ENCODE peak calls at places on chromosomes 2 and 18, in five cellular contexts. One of them, this sample, is unnamed. For H3K4me1, the result is how much of the 10 kb centered on the place peaks cover.

GRCh38 chr18:21167641-21168372 is 56.2 kb upstream of the ROCK1 start:
- DNase-seq in HepG2: peak
- DNase-seq in H1: no peak
- DNase-seq in K562: no peak
- DNase-seq in GM12878: no peak
- DNase-seq in this sample: peak

GRCh38 chr2:127465258-127465657 is 47.0 kb downstream of the PROC start:
- DNase-seq in GM12878: no peak
- DNase-seq in HepG2: no peak
- DNase-seq in K562: no peak
- DNase-seq in H1: no peak
- DNase-seq in this sample: no peak

GRCh38 chr2:239313251-239313650 is 87.6 kb downstream of the HDAC4 start:
- DNase-seq in H1: no peak
- DNase-seq in HepG2: no peak
- DNase-seq in GM12878: no peak
- DNase-seq in K562: no peak
- DNase-seq in this sample: no peak

GRCh38 chr2:46323671-46324207 is 26.5 kb downstream of the EPAS1 start:
- DNase-seq in HepG2: no peak
- DNase-seq in GM12878: no peak
- DNase-seq in H1: no peak
- DNase-seq in K562: no peak
- DNase-seq in this sample: no peak

GRCh38 chr2:205673312-205673711 is 9.0 kb upstream of the NRP2 start:
- DNase-seq in GM12878: no peak
- DNase-seq in HepG2: no peak
- DNase-seq in K562: no peak
- DNase-seq in H1: no peak
- DNase-seq in this sample: no peak

GRCh38 chr18:32595735-32596134 is 125.1 kb upstream of the GAREM1 start:
- DNase-seq in K562: no peak
- DNase-seq in GM12878: no peak
- DNase-seq in HepG2: no peak
- DNase-seq in H1: no peak
- DNase-seq in this sample: no peak

GRCh38 chr2:58644992-58645391 is 403.9 kb upstream of the FANCL start:
- DNase-seq in H1: no peak
- DNase-seq in GM12878: no peak
- DNase-seq in HepG2: no peak
- DNase-seq in K562: no peak
- DNase-seq in this sample: no peak

GRCh38 chr2:27185331-27186026 is 26.4 kb upstream of the ATRAID start:
- DNase-seq in HepG2: peak
- DNase-seq in H1: no peak
- DNase-seq in K562: no peak
- DNase-seq in GM12878: no peak
- DNase-seq in this sample: no peak

GRCh38 chr2:216694826-216695217 is 527 bp downstream of the IGFBP5 start:
- DNase-seq in HepG2: no peak
- DNase-seq in GM12878: no peak
- DNase-seq in H1: no peak
- DNase-seq in K562: no peak
- DNase-seq in this sample: no peak

GRCh38 chr2:239944706-239945551 is 80.2 kb downstream of the NDUFA10 start:
- DNase-seq in H1: no peak
- DNase-seq in HepG2: no peak
- DNase-seq in K562: no peak
- DNase-seq in GM12878: no peak
- DNase-seq in this sample: no peak

GRCh38 chr18:48839819-48840490 is 110.8 kb downstream of the SMAD7 start:
- DNase-seq in HepG2: no peak
- DNase-seq in H1: no peak
- DNase-seq in GM12878: no peak
- DNase-seq in K562: no peak
- DNase-seq in this sample: no peak

GRCh38 chr2:55888941-55889340 is 34.6 kb downstream of the EFEMP1 start:
- DNase-seq in K562: no peak
- DNase-seq in H1: no peak
- DNase-seq in GM12878: no peak
- DNase-seq in HepG2: no peak
- DNase-seq in this sample: no peak

GRCh38 chr2:42999391-42999811 is 207.0 kb upstream of the HAAO start:
- DNase-seq in HepG2: peak
- DNase-seq in GM12878: no peak
- DNase-seq in H1: no peak
- DNase-seq in K562: no peak
- DNase-seq in this sample: no peak

GRCh38 chr2:235325126-235325525 is 168.7 kb upstream of the AGAP1 start:
- DNase-seq in HepG2: no peak
- DNase-seq in GM12878: no peak
- DNase-seq in K562: no peak
- DNase-seq in H1: no peak
- DNase-seq in this sample: no peak

GRCh38 chr2:145740302-145740701 is 1220.4 kb upstream of the ZEB2 start:
- DNase-seq in GM12878: no peak
- DNase-seq in H1: no peak
- DNase-seq in K562: no peak
- DNase-seq in HepG2: no peak
- DNase-seq in this sample: no peak

GRCh38 chr2:169029341-169029740 is 1.8 kb downstream of the ABCB11 start:
- DNase-seq in GM12878: no peak
- DNase-seq in HepG2: no peak
- DNase-seq in H1: no peak
- DNase-seq in K562: no peak
- DNase-seq in this sample: no peak

GRCh38 chr2:102033028-102033749 is 41.4 kb downstream of the IL1R2 start:
- DNase-seq in H1: no peak
- DNase-seq in GM12878: peak
- DNase-seq in HepG2: peak
- DNase-seq in K562: no peak
- DNase-seq in this sample: no peak

GRCh38 chr2:193836424-193836823 is 1641.7 kb upstream of the TMEFF2 start:
- DNase-seq in GM12878: no peak
- DNase-seq in H1: no peak
- DNase-seq in HepG2: no peak
- DNase-seq in K562: no peak
- DNase-seq in this sample: no peak

GRCh38 chr2:40451926-40452605 is at the start of gene SLC8A1:
- DNase-seq in GM12878: no peak
- DNase-seq in H1: no peak
- DNase-seq in K562: no peak
- DNase-seq in HepG2: no peak
- DNase-seq in this sample: no peak

GRCh38 chr2:3669656-3670055 is 11.7 kb downstream of the ALLC start:
- DNase-seq in K562: no peak
- DNase-seq in GM12878: no peak
- DNase-seq in HepG2: no peak
- DNase-seq in H1: no peak
- DNase-seq in this sample: no peak

DNA sequence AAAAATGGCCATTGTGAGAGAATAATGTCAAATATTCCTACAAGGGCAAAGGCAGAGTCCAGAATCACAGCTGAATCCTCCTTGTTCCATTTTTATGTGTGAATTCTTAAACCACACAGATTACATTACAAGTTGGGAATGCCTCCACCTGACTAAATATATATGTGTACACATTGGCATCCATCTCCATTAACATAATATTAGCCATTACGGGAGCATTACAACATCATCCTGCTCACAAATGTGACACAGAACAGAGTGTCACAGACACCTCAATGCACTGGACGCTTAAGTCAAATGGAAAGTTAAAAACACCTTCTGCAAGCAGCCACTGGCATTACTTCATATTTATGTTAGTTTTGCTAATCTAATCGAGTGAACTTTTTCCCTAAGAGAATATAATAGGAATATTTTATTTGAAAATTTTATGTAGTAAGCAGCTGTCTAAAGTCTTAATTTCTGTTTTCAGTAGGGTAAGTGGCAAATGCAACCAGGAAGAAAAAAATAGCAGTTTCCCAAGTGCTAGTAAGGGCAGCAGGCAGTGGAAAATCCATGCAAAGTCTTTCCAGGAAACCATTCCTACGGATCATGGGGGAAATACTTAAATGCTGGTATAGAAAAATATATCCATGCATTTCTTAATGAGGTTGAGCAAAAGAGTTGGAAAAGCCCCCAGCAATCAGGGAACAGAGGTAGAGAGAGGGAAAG is 255.6 kb downstream of the OSR1 start:
- DNase-seq in K562: no peak
- DNase-seq in H1: no peak
- DNase-seq in GM12878: no peak
- DNase-seq in HepG2: no peak
- DNase-seq in this sample: no peak
- H3K4me1 ChIP-seq in K562: under half
- H3K4me1 ChIP-seq in H1: under half
- H3K4me1 ChIP-seq in GM12878: under half
- H3K4me1 ChIP-seq in HepG2: under half
- H3K4me1 ChIP-seq in this sample: under half

DNA sequence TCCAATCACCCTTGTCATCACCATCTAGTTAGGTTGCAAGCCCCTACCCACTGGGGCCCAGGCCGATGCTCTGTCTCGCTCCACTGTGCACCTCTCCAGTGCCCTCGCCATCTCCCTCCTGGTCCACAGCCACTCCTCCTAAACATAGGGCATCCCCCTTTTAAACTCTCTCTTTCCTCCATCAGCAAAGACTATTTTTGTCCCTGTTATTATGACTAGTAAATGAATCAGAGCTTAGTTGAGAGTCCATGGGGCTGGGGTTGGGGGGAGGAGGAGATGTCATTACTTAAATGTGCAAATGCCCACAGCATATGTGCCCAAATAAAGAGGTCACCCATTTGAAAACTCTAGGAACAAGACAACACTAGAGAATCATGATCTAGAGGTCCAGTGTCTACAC is 167.4 kb downstream of the TRABD2A start:
- DNase-seq in HepG2: no peak
- DNase-seq in GM12878: no peak
- DNase-seq in K562: no peak
- DNase-seq in H1: no peak
- DNase-seq in this sample: no peak
- TF ChIP-seq MAX in HepG2: no peak
- TF ChIP-seq MAX in GM12878: no peak
- TF ChIP-seq MAX in K562: no peak
- TF ChIP-seq MAX in H1: no peak
- TF ChIP-seq MAX in this sample: no peak

DNA sequence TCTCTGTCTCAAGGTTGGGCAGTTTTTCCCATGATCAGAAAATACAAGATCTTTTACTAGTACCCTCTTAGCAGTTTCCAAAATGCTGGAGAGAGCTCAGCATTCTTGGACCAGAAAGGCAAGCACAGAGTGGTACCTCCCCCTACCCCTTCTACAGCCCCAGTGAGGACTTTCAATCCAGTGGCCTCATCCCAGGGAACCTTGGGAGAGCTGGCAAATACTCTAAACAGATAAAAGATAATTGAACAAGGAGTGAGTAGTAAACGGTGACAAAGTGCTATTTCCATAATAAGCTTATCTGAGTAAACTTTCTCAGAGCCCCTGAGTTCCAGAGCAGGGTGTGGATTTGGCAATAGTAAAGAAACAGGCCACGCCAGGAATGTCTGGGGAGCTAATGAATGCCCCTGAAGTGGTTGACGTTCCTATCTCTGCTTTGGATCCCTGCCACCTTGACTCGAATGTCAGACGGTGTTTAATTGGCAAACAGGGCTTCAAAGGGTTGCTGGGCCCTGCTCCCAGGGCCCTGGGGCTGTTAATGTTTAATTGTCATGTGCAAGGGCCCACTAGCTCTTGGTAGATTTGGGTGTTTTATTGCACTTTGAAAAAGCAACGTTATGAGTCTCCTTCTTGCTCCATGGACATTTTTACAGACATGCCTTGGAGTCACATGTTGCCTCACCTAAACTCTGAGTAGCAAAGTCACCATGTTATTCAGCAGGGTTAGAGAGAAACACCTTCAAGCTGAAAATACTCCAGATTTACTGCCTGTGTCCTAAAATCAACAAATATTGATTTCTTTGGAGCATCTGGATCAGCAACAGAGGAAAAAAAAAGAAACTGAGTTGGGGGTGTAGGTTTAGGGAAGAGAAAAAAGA is 239.9 kb downstream of the CYRIA start:
- DNase-seq in K562: no peak
- DNase-seq in GM12878: no peak
- DNase-seq in H1: no peak
- DNase-seq in HepG2: peak
- DNase-seq in this sample: no peak
- TF ChIP-seq SP1 in K562: no peak
- TF ChIP-seq SP1 in GM12878: no peak
- TF ChIP-seq SP1 in H1: no peak
- TF ChIP-seq SP1 in HepG2: no peak
- TF ChIP-seq SP1 in this sample: no peak

GRCh38 chr2:100844514-100844913 is 24.6 kb downstream of the NPAS2 start:
- DNase-seq in HepG2: no peak
- DNase-seq in GM12878: no peak
- DNase-seq in K562: no peak
- DNase-seq in H1: no peak
- DNase-seq in this sample: no peak

GRCh38 chr2:100842241-100842922 is 22.4 kb downstream of the NPAS2 start:
- DNase-seq in GM12878: no peak
- DNase-seq in K562: no peak
- DNase-seq in H1: no peak
- DNase-seq in HepG2: no peak
- DNase-seq in this sample: no peak

GRCh38 chr2:100846716-100847115 is 26.8 kb downstream of the NPAS2 start:
- DNase-seq in K562: no peak
- DNase-seq in GM12878: no peak
- DNase-seq in H1: no peak
- DNase-seq in HepG2: no peak
- DNase-seq in this sample: no peak

GRCh38 chr2:100840519-100840918 is 20.6 kb downstream of the NPAS2 start:
- DNase-seq in K562: no peak
- DNase-seq in HepG2: no peak
- DNase-seq in GM12878: no peak
- DNase-seq in H1: no peak
- DNase-seq in this sample: no peak

DNA sequence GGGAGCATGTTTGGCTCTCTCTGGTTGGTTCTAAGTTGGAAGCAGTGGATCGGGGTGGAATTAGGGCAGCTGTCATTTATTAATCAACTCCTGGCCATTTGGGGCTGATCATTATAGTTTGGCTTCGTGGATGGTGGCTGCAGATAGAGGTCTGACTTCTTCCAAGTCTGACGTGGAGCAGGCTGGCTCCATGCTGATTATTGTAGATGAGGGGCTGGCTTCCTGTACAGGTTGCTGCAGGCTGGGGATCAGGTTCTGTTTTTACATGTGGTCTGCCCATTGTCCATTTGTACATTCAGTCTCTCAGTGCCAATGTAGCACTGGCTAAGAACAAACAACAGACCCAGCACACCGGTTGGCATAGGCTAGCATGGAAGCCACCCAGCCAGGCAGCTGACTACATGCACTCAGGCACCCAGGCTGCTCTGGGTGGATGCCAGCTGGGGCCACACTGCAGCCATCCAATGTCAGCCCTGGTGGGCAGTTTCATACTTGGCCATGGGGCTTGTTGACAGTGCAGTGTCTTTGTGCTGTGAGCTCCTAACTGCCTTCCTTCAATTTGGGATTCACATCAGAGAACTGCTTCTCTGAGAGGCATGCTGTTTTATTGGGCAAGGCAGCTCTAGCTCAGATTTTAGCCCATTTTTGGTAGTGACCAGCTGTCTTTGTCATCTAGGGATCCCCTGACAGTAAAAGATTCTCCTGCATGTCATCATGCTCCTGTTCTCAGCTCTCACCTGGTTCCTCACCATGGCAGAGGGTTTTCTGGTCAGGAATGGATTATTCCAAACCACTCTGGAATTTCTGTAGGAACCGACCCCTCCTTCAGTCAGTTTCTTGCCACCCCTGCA is 25.4 kb downstream of the NPAS2 start:
- DNase-seq in K562: no peak
- DNase-seq in GM12878: no peak
- DNase-seq in HepG2: no peak
- DNase-seq in H1: no peak
- DNase-seq in this sample: no peak
- H3K4me1 ChIP-seq in K562: under half
- H3K4me1 ChIP-seq in GM12878: under half
- H3K4me1 ChIP-seq in HepG2: under half
- H3K4me1 ChIP-seq in H1: under half
- H3K4me1 ChIP-seq in this sample: under half